ENCODE peak calls at places on chromosomes 7 and 10, in four cellular contexts. P is CD4-positive, alpha-beta T cell; T is esophagus muscularis mucosa; E is neural progenitor cell. Z is an unnamed sample.

GRCh38 chr10:91603931-91604331 is 28.9 kb downstream of the PPP1R3C start:
- DNase-seq in P (no peak), T (peak), E (no peak), Z (no peak)

GRCh38 chr10:29238531-29239080 is 50.3 kb upstream of the LYZL1 start:
- DNase-seq in P (no peak), T (no peak), E (no peak), Z (no peak)

GRCh38 chr10:60252688-60253087 is 137.0 kb downstream of the ANK3 start:
- DNase-seq in P (no peak), T (no peak), E (no peak), Z (no peak)

GRCh38 chr10:76632158-76633051 is 1005.2 kb downstream of the KCNMA1 start:
- DNase-seq in P (no peak), T (no peak), E (peak), Z (no peak)

GRCh38 chr10:27644307-27644939 is 101.2 kb downstream of the MKX start:
- DNase-seq in P (no peak), T (no peak), E (no peak), Z (no peak)

GRCh38 chr10:24034571-24034970 is 174.4 kb upstream of the KIAA1217 start:
- DNase-seq in P (no peak), T (no peak), E (no peak), Z (no peak)

GRCh38 chr7:84328571-84328970 is 134.0 kb upstream of the SEMA3A start:
- DNase-seq in P (no peak), T (no peak), E (no peak), Z (no peak)

GRCh38 chr10:133324198-133324792 is 12.4 kb downstream of the CALY start:
- DNase-seq in P (peak), T (no peak), E (peak), Z (no peak)

GRCh38 chr7:76073335-76073990 is 25.6 kb downstream of the MDH2 start:
- DNase-seq in P (no peak), T (no peak), E (peak), Z (no peak)

GRCh38 chr10:4067552-4068254 is 282.7 kb upstream of the KLF6 start:
- DNase-seq in P (no peak), T (no peak), E (no peak), Z (no peak)

GRCh38 chr7:115008465-115009114 is 86.7 kb downstream of the MDFIC start:
- DNase-seq in P (no peak), T (peak), E (no peak), Z (no peak)

GRCh38 chr10:63105811-63106755 is 27.0 kb upstream of the NRBF2 start:
- DNase-seq in P (no peak), T (no peak), E (peak), Z (no peak)

GRCh38 chr10:92238586-92239098 is 52.2 kb downstream of the CPEB3 start:
- DNase-seq in P (no peak), T (no peak), E (no peak), Z (no peak)

GRCh38 chr7:30755384-30756154 is 3.6 kb downstream of the INMT start:
- DNase-seq in P (no peak), T (no peak), E (no peak), Z (no peak)

GRCh38 chr7:51226042-51226755 is 90.4 kb downstream of the COBL start:
- DNase-seq in P (no peak), T (no peak), E (no peak), Z (no peak)

GRCh38 chr7:121608785-121609184 is 212.7 kb upstream of the FAM3C start:
- DNase-seq in P (no peak), T (no peak), E (no peak), Z (no peak)

GRCh38 chr10:97550336-97551149 is 22.0 kb upstream of the ANKRD2 start:
- DNase-seq in P (no peak), T (no peak), E (peak), Z (no peak)

GRCh38 chr10:69004821-69005220 is 16.2 kb downstream of the KIFBP start:
- DNase-seq in P (no peak), T (no peak), E (peak), Z (no peak)

GRCh38 chr10:97509120-97509670 is 10.5 kb downstream of the UBTD1 start:
- DNase-seq in P (no peak), T (no peak), E (no peak), Z (no peak)

GRCh38 chr7:149450821-149451220 is 10.0 kb downstream of the ZNF777 start:
- DNase-seq in P (no peak), T (peak), E (no peak), Z (no peak)

GRCh38 chr7:72785166-72785955 is 42.6 kb downstream of the TYW1B start:
- DNase-seq in P (no peak), T (no peak), E (no peak), Z (no peak)

GRCh38 chr7:99557940-99558305 is 519 bp upstream of the ZNF655 start:
- DNase-seq in P (no peak), T (no peak), E (no peak), Z (no peak)

GRCh38 chr7:64463636-64464375 is 99.1 kb downstream of the ZNF680 start:
- DNase-seq in P (no peak), T (peak), E (no peak), Z (peak)

GRCh38 chr10:112981553-112981952 is 31.5 kb downstream of the TCF7L2 start:
- DNase-seq in P (no peak), T (no peak), E (no peak), Z (no peak)

GRCh38 chr10:79995979-79996629 is 47.2 kb upstream of the SFTPD start:
- DNase-seq in P (no peak), T (no peak), E (no peak), Z (no peak)

GRCh38 chr7:142519077-142519789 is 230.0 kb upstream of the PRSS1 start:
- DNase-seq in P (no peak), T (peak), E (no peak), Z (no peak)

GRCh38 chr10:30285970-30286369 is 63.1 kb downstream of the MTPAP start:
- DNase-seq in P (no peak), T (no peak), E (no peak), Z (no peak)

GRCh38 chr7:25901658-25902057 is 250.3 kb upstream of the NFE2L3 start:
- DNase-seq in P (no peak), T (no peak), E (no peak), Z (no peak)

GRCh38 chr7:19519443-19519977 is 189.3 kb downstream of the POLR1F start:
- DNase-seq in P (no peak), T (no peak), E (no peak), Z (no peak)

GRCh38 chr10:61754553-61755540 is 92.1 kb downstream of the CABCOCO1 start:
- DNase-seq in P (no peak), T (no peak), E (no peak), Z (no peak)

GRCh38 chr10:110203500-110204455 is 3.6 kb upstream of the MXI1 start:
- DNase-seq in P (no peak), T (peak), E (no peak), Z (no peak)

GRCh38 chr7:17474724-17475344 is 176.4 kb downstream of the AHR start:
- DNase-seq in P (no peak), T (no peak), E (peak), Z (no peak)
- TF ChIP-seq CTCF in P (no peak), T (no peak), E (peak), Z (no peak)

DNA sequence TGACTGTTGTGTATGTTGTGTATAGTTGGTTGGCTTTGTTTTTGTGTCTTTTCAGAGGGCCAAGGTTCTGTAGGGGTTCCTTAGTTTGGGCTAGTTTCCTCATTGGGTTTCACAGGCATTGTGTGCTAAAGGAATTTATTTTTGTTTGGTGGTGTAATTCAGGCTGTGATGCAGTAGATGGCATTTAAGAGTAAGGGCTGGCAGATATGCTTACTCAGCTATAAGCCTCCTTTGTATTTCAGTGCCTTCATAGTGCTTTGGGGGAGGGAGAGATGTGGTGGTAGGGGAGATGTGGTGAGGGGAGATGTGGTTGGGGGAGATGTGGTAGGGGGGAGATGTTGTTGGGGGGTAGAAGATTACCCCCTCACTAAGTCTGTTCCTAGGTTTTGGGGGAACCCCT is 91.7 kb downstream of the SLC25A40 start:
- DNase-seq in P (no peak), T (no peak), E (no peak), Z (no peak)
- TF ChIP-seq CTCF in P (no peak), T (no peak), E (no peak), Z (no peak)

GRCh38 chr10:12907651-12908050 is 93.9 kb downstream of the CCDC3 start:
- DNase-seq in P (no peak), T (no peak), E (no peak), Z (no peak)
- TF ChIP-seq CTCF in P (no peak), T (no peak), E (no peak), Z (no peak)

GRCh38 chr7:112020800-112021199 is 185.4 kb downstream of the DOCK4 start:
- DNase-seq in P (no peak), T (no peak), E (no peak), Z (no peak)

GRCh38 chr7:112023786-112024185 is 182.4 kb downstream of the DOCK4 start:
- DNase-seq in P (no peak), T (no peak), E (no peak), Z (no peak)

GRCh38 chr7:112023282-112023681 is 182.9 kb downstream of the DOCK4 start:
- DNase-seq in P (no peak), T (no peak), E (no peak), Z (no peak)

GRCh38 chr7:112021348-112022044 is 184.7 kb downstream of the DOCK4 start:
- DNase-seq in P (no peak), T (no peak), E (no peak), Z (no peak)

DNA sequence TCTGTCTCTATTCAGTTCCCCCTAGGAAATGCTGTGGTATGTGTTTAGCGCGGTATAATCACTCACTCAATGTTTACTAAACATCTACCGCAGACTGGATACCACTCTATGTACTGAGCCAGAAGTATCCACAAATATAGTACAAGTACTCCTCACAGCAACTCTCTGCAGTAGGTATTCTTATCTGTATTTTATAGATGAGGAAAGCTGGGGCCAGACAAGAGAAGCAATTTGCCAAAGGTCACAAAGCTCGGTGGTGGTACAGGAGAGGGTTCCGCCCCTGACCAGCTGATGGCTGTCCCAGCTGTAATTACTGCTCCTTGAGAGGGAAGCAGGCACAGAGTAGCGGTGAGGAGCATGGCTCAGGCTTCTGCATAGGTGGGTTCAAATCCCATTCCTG is 184.1 kb downstream of the DOCK4 start:
- DNase-seq in P (no peak), T (no peak), E (no peak), Z (no peak)
- TF ChIP-seq CTCF in P (no peak), T (no peak), E (no peak), Z (no peak)

GRCh38 chr7:821688-822087 is 10.6 kb upstream of the SUN1 start:
- DNase-seq in P (no peak), T (no peak), E (no peak), Z (no peak)
- TF ChIP-seq CTCF in P (no peak), T (peak), E (no peak), Z (no peak)

DNA sequence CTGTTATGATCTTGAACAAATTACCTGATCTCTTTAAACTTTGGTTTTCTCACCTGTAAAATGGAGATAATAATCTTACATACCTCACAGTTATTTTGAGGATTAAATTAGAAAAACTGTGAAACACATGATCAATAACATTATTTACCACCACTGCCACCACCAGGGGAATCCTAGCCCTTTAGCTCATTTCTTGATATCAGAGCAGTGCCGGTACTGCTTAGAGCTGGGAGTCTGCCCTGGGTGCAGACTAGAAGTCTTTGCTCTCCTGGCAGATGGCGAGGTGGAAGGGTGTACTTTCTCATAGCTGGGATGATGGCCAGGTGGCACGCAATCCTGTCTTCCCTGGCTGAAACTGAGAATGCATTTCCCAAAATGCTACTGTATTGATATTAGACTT is 12.7 kb upstream of the EFCAB10 start:
- DNase-seq in P (no peak), T (no peak), E (no peak), Z (no peak)
- TF ChIP-seq CTCF in P (no peak), T (no peak), E (peak), Z (no peak)

DNA sequence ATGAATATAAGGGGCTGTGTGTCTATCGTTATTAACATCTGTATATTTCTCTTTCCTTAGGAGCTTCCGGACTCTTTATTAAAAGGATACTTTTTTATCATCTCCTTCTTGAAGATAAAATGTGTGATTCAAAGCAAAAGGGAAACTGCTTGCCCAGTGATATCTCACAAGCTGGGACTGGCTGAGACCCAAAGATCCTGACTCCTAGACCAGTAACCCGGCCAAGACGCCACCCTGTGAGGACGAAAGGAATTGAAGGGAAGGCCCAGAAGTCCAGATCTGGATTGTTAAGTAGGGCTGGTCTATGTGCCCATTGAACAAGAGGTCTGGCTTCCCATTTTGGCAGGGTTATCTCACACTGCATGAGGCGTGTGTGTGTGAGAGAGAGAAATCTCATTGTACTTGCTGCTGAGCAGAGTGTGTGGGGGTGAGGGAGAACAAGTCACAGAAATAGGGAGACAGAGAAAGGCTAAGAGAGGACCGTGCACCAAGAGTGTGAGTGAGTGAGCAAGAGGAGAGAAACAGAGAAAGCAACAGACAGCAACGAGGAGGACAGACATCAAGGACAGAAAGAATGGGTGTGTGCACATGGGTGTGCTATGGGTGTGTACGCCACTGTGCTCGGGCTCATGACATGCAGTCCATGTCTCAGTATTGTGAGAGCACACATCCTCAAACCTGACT is 75.4 kb downstream of the PLXNA4 start:
- DNase-seq in P (no peak), T (no peak), E (peak), Z (peak)
- TF ChIP-seq CTCF in P (no peak), T (peak), E (peak), Z (no peak)

GRCh38 chr10:17872191-17873091 is 63.3 kb downstream of the MRC1 start:
- DNase-seq in P (no peak), T (no peak), E (peak), Z (no peak)
- TF ChIP-seq CTCF in P (peak), T (no peak), E (peak), Z (no peak)

GRCh38 chr10:132220061-132220460 is 33.3 kb downstream of the DPYSL4 start:
- DNase-seq in P (no peak), T (no peak), E (no peak), Z (no peak)

GRCh38 chr10:132223156-132223590 is 36.4 kb downstream of the DPYSL4 start:
- DNase-seq in P (peak), T (no peak), E (peak), Z (peak)

GRCh38 chr10:132222726-132223125 is 36.0 kb downstream of the DPYSL4 start:
- DNase-seq in P (no peak), T (no peak), E (no peak), Z (no peak)

GRCh38 chr10:132223611-132224342 is 37.0 kb downstream of the DPYSL4 start:
- DNase-seq in P (no peak), T (no peak), E (no peak), Z (no peak)

GRCh38 chr10:132219486-132219885 is 32.7 kb downstream of the DPYSL4 start:
- DNase-seq in P (no peak), T (no peak), E (no peak), Z (no peak)
- TF ChIP-seq CTCF in P (no peak), T (no peak), E (peak), Z (no peak)

DNA sequence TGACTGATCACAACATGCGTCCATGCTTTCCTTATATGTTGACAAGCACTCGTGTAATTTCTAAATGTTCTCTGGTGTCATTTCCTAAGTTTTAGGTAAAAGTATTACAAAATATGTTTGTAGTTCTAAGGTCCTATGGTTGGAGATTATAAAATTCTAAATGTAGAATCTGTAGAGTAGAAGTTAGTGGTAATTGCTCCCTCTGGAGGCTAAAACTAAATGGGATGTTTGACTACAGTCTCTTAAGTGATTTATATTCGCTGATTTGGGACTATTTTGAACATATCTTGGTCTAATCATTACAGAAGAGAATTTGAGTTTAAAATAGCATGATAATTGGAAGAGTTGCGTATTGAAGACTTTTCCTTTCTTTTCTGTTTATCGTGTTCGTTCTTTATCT is 74.1 kb downstream of the ZMYND11 start:
- DNase-seq in P (no peak), T (no peak), E (no peak), Z (no peak)
- TF ChIP-seq CTCF in P (no peak), T (peak), E (peak), Z (no peak)

Z was measured in omental fat pad.